ENCODE peak calls at places on chromosomes 12 and 14, in eight cellular contexts. K is HL-60; W is T-helper 2 cell; O is HCEC 1CT; T is stimulated activated CD4-positive, alpha-beta T cell treated with anti-CD3 and anti-CD28 coated beads, Interleukin-4, amount 100 ng/mL, for 4 hours; H is left ventricle myocardium superior; F is frontal cortex; C is heart left ventricle. S is an unnamed sample.

GRCh38 chr14:104895786-104896642 is 28.7 kb upstream of the PLD4 start:
- DNase-seq in K (peak; percentile 43), W (no peak), O (no peak), T (no peak), H (peak; percentile 51), F (no peak), C (peak; percentile 24), S (peak; percentile 39)

GRCh38 chr12:52160200-52160599 is 31.6 kb downstream of the KRT80 start:
- DNase-seq in K (no peak), W (no peak), O (no peak), T (no peak), H (no peak), F (no peak), C (no peak), S (no peak)

GRCh38 chr12:46332260-46332659 is 40.3 kb downstream of the SLC38A2 start:
- DNase-seq in K (no peak), W (no peak), O (peak; percentile 78), T (no peak), H (no peak), F (no peak), C (no peak), S (no peak)

GRCh38 chr12:85484387-85484786 is 204.4 kb downstream of the ALX1 start:
- DNase-seq in K (no peak), W (no peak), O (no peak), T (no peak), H (no peak), F (no peak), C (no peak), S (no peak)

GRCh38 chr14:96195441-96196081 is 9.1 kb upstream of the BDKRB2 start:
- DNase-seq in K (no peak), W (no peak), O (no peak), T (no peak), H (no peak), F (no peak), C (no peak), S (no peak)

GRCh38 chr12:91620949-91621348 is 438.3 kb upstream of the DCN start:
- DNase-seq in K (no peak), W (no peak), O (no peak), T (no peak), H (no peak), F (no peak), C (peak; percentile 38), S (no peak)

GRCh38 chr12:7503686-7504085 is at the start of gene CD163:
- DNase-seq in K (peak; percentile 59), W (no peak), O (no peak), T (no peak), H (no peak), F (no peak), C (no peak), S (no peak)

GRCh38 chr14:101586531-101587402 is 25.5 kb downstream of the DIO3 start:
- DNase-seq in K (no peak), W (no peak), O (no peak), T (no peak), H (no peak), F (no peak), C (no peak), S (no peak)

GRCh38 chr12:127903146-127903545 is 363.8 kb upstream of the TMEM132C start:
- DNase-seq in K (no peak), W (no peak), O (no peak), T (no peak), H (no peak), F (no peak), C (no peak), S (no peak)

GRCh38 chr14:55356913-55357312 is 54.7 kb downstream of the ATG14 start:
- DNase-seq in K (peak; percentile 44), W (no peak), O (no peak), T (no peak), H (no peak), F (no peak), C (no peak), S (no peak)

GRCh38 chr14:104973215-104974145 is 4.7 kb downstream of the AHNAK2 start:
- DNase-seq in K (no peak), W (no peak), O (peak; percentile 97), T (no peak), H (peak; percentile 70), F (peak; percentile 65), C (peak; percentile 90), S (no peak)

GRCh38 chr12:52285851-52286530 is 5.3 kb downstream of the KRT81 start:
- DNase-seq in K (no peak), W (no peak), O (no peak), T (no peak), H (no peak), F (no peak), C (no peak), S (no peak)

GRCh38 chr12:10160659-10161386 is 11.1 kb downstream of the OLR1 start:
- DNase-seq in K (no peak), W (no peak), O (no peak), T (no peak), H (no peak), F (no peak), C (no peak), S (no peak)

GRCh38 chr14:34462132-34462893 is at the start of gene SPTSSA:
- DNase-seq in K (peak; percentile 87), W (peak; percentile 83), O (peak; percentile 92), T (peak; percentile 90), H (peak; percentile 97), F (peak; percentile 98), C (peak; percentile 96), S (peak; percentile 99)

GRCh38 chr12:105278043-105278697 is 42.2 kb upstream of the APPL2 start:
- DNase-seq in K (no peak), W (no peak), O (peak; percentile 43), T (no peak), H (no peak), F (no peak), C (no peak), S (peak; percentile 44)

GRCh38 chr12:108004368-108004767 is 124.7 kb upstream of the WSCD2 start:
- DNase-seq in K (no peak), W (no peak), O (no peak), T (no peak), H (no peak), F (no peak), C (no peak), S (no peak)

GRCh38 chr14:63543826-63544320 is 696 bp upstream of the PPP2R5E start:
- DNase-seq in K (no peak), W (no peak), O (no peak), T (no peak), H (no peak), F (no peak), C (no peak), S (no peak)

GRCh38 chr12:55724226-55724939 is 4.2 kb downstream of the RDH5 start:
- DNase-seq in K (peak; percentile 80), W (peak; percentile 46), O (peak; percentile 60), T (peak; percentile 58), H (peak; percentile 80), F (no peak), C (no peak), S (peak; percentile 78)

GRCh38 chr14:24308342-24309124 is 756 bp upstream of the CIDEB start:
- DNase-seq in K (no peak), W (no peak), O (no peak), T (no peak), H (no peak), F (no peak), C (peak; percentile 18), S (no peak)

GRCh38 chr14:47040490-47040889 is 388.9 kb upstream of the RPL10L start:
- DNase-seq in K (peak; percentile 2), W (no peak), O (no peak), T (no peak), H (no peak), F (no peak), C (no peak), S (peak; percentile 50)

GRCh38 chr14:67442139-67442906 is 30.4 kb upstream of the PLEK2 start:
- DNase-seq in K (no peak), W (no peak), O (no peak), T (no peak), H (no peak), F (no peak), C (no peak), S (no peak)

GRCh38 chr14:100115726-100116125 is 43.7 kb downstream of the DEGS2 start:
- DNase-seq in K (no peak), W (no peak), O (no peak), T (no peak), H (no peak), F (no peak), C (no peak), S (no peak)

GRCh38 chr12:8681129-8681902 is 16.5 kb upstream of the RIMKLB start:
- DNase-seq in K (no peak), W (no peak), O (peak; percentile 3), T (no peak), H (no peak), F (no peak), C (no peak), S (no peak)

GRCh38 chr12:90974286-90974685 is 19.3 kb upstream of the CCER1 start:
- DNase-seq in K (no peak), W (no peak), O (peak; percentile 78), T (no peak), H (no peak), F (no peak), C (no peak), S (no peak)

GRCh38 chr12:124322271-124322998 is 27.5 kb downstream of the RFLNA start:
- DNase-seq in K (no peak), W (no peak), O (no peak), T (no peak), H (no peak), F (no peak), C (no peak), S (no peak)

GRCh38 chr12:126342866-126343265 is 1277.6 kb downstream of the AACS start:
- DNase-seq in K (no peak), W (no peak), O (no peak), T (no peak), H (no peak), F (no peak), C (no peak), S (no peak)

GRCh38 chr14:70665448-70666363 is 24.0 kb downstream of the TTC9 start:
- DNase-seq in K (no peak), W (no peak), O (no peak), T (no peak), H (no peak), F (no peak), C (no peak), S (no peak)

GRCh38 chr12:1474059-1474537 is 120.3 kb downstream of the FBXL14 start:
- DNase-seq in K (peak; percentile 15), W (no peak), O (peak; percentile 99), T (no peak), H (no peak), F (no peak), C (no peak), S (no peak)

GRCh38 chr12:116455540-116456306 is 103.5 kb upstream of the MAP1LC3B2 start:
- DNase-seq in K (no peak), W (no peak), O (peak; percentile 90), T (no peak), H (peak; percentile 74), F (peak; percentile 38), C (peak; percentile 77), S (no peak)

GRCh38 chr12:31732926-31733548 is 4.2 kb upstream of the AMN1 start:
- DNase-seq in K (no peak), W (no peak), O (peak; percentile 74), T (no peak), H (no peak), F (no peak), C (no peak), S (no peak)

GRCh38 chr12:129160282-129160681 is 307.0 kb downstream of the GLT1D1 start:
- DNase-seq in K (no peak), W (no peak), O (no peak), T (no peak), H (no peak), F (no peak), C (no peak), S (no peak)

GRCh38 chr12:24133385-24133784 is 183.9 kb upstream of the SOX5 start:
- DNase-seq in K (no peak), W (no peak), O (no peak), T (no peak), H (no peak), F (no peak), C (no peak), S (no peak)